ENCODE peak calls at places on chromosomes 5 and 9, in nine cellular contexts. R is HepG2, Q is HCT116, X is right lobe of liver, B is heart left ventricle, F is A549, W is upper lobe of left lung, A is GM12878, M is body of pancreas. P is an unnamed sample.

GRCh38 chr5:7762267-7762666 is 88.7 kb downstream of the CFAP90 start:
- ATAC-seq in R (peak), Q (peak), X (no peak), B (no peak), F (peak), W (no peak), A (peak), M (no peak), P (no peak)

GRCh38 chr5:100779669-100780375 is 123.3 kb downstream of the ST8SIA4 start:
- ATAC-seq in R (no peak), Q (no peak), X (peak), B (no peak), F (no peak), W (peak), A (peak), M (no peak), P (peak)

GRCh38 chr9:87267251-87267679 is 230.4 kb upstream of the DAPK1 start:
- ATAC-seq in R (no peak), Q (no peak), X (no peak), B (peak), F (no peak), W (peak), A (no peak), M (no peak), P (peak)

GRCh38 chr9:135857843-135858242 is 49.5 kb downstream of the CAMSAP1 start:
- ATAC-seq in R (no peak), Q (no peak), X (no peak), B (no peak), F (no peak), W (no peak), A (no peak), M (no peak), P (no peak)

GRCh38 chr9:133589454-133590227 is 19.5 kb downstream of the FAM163B start:
- ATAC-seq in R (no peak), Q (peak), X (no peak), B (no peak), F (no peak), W (no peak), A (no peak), M (no peak), P (no peak)

GRCh38 chr9:98579700-98580099 is 129.0 kb downstream of the GABBR2 start:
- ATAC-seq in R (no peak), Q (no peak), X (peak), B (no peak), F (no peak), W (no peak), A (no peak), M (no peak), P (no peak)

GRCh38 chr5:32159328-32160072 is 14.6 kb downstream of the GOLPH3 start:
- ATAC-seq in R (no peak), Q (no peak), X (no peak), B (no peak), F (no peak), W (no peak), A (peak), M (no peak), P (no peak)

GRCh38 chr9:130913599-130914416 is 17.2 kb upstream of the QRFP start:
- ATAC-seq in R (no peak), Q (no peak), X (no peak), B (no peak), F (no peak), W (no peak), A (peak), M (no peak), P (no peak)

GRCh38 chr9:137370865-137371520 is 52.0 kb downstream of the EXD3 start:
- ATAC-seq in R (no peak), Q (no peak), X (no peak), B (no peak), F (no peak), W (no peak), A (no peak), M (peak), P (no peak)

GRCh38 chr9:137371966-137372651 is 50.9 kb downstream of the EXD3 start:
- ATAC-seq in R (peak), Q (no peak), X (no peak), B (no peak), F (peak), W (no peak), A (no peak), M (no peak), P (no peak)

GRCh38 chr9:137372693-137373610 is 50.0 kb downstream of the EXD3 start:
- ATAC-seq in R (peak), Q (no peak), X (no peak), B (no peak), F (peak), W (no peak), A (no peak), M (no peak), P (no peak)

GRCh38 chr9:137369911-137370630 is 52.9 kb downstream of the EXD3 start:
- ATAC-seq in R (peak), Q (no peak), X (no peak), B (no peak), F (peak), W (no peak), A (no peak), M (peak), P (no peak)

GRCh38 chr9:137371521-137371941 is 51.4 kb downstream of the EXD3 start:
- ATAC-seq in R (no peak), Q (no peak), X (no peak), B (no peak), F (no peak), W (no peak), A (no peak), M (no peak), P (no peak)
- H3K4me3 ChIP-seq in R (no peak), Q (no peak), X (no peak), B (no peak), F (no peak), W (no peak), A (no peak), M (no peak), P (no peak)

GRCh38 chr9:95067888-95068287 is 249.6 kb downstream of the FANCC start:
- ATAC-seq in R (no peak), Q (no peak), X (no peak), B (no peak), F (no peak), W (no peak), A (no peak), M (no peak), P (no peak)

GRCh38 chr9:95070549-95071021 is 246.9 kb downstream of the FANCC start:
- ATAC-seq in R (peak), Q (no peak), X (peak), B (peak), F (peak), W (no peak), A (no peak), M (no peak), P (no peak)

GRCh38 chr9:95065224-95065623 is 252.3 kb downstream of the FANCC start:
- ATAC-seq in R (no peak), Q (no peak), X (peak), B (peak), F (peak), W (no peak), A (no peak), M (peak), P (peak)

GRCh38 chr9:95063300-95063699 is 254.2 kb downstream of the FANCC start:
- ATAC-seq in R (no peak), Q (no peak), X (no peak), B (no peak), F (no peak), W (no peak), A (no peak), M (no peak), P (no peak)

GRCh38 chr9:95067057-95067456 is 250.5 kb downstream of the FANCC start:
- ATAC-seq in R (no peak), Q (no peak), X (no peak), B (no peak), F (no peak), W (no peak), A (no peak), M (no peak), P (no peak)
- H3K27ac ChIP-seq in R (peak), Q (no peak), X (peak), B (no peak), F (peak), W (peak), A (no peak), M (no peak), P (peak)

GRCh38 chr5:145834917-145835838 is at the start of gene PRELID2:
- ATAC-seq in R (peak), Q (peak), X (peak), B (peak), F (peak), W (peak), A (peak), M (peak), P (peak)
- TF ChIP-seq POLR2A in R (peak), Q (peak), X (peak), B (no peak), F (peak), W (no peak), A (peak), M (peak), P (peak)

GRCh38 chr9:10614201-10614870 is 1.5 kb upstream of the PTPRD start:
- ATAC-seq in R (no peak), Q (no peak), X (no peak), B (no peak), F (no peak), W (no peak), A (no peak), M (no peak), P (no peak)

GRCh38 chr9:10613413-10613812 is 611 bp upstream of the PTPRD start:
- ATAC-seq in R (no peak), Q (no peak), X (no peak), B (no peak), F (peak), W (no peak), A (no peak), M (no peak), P (no peak)

DNA sequence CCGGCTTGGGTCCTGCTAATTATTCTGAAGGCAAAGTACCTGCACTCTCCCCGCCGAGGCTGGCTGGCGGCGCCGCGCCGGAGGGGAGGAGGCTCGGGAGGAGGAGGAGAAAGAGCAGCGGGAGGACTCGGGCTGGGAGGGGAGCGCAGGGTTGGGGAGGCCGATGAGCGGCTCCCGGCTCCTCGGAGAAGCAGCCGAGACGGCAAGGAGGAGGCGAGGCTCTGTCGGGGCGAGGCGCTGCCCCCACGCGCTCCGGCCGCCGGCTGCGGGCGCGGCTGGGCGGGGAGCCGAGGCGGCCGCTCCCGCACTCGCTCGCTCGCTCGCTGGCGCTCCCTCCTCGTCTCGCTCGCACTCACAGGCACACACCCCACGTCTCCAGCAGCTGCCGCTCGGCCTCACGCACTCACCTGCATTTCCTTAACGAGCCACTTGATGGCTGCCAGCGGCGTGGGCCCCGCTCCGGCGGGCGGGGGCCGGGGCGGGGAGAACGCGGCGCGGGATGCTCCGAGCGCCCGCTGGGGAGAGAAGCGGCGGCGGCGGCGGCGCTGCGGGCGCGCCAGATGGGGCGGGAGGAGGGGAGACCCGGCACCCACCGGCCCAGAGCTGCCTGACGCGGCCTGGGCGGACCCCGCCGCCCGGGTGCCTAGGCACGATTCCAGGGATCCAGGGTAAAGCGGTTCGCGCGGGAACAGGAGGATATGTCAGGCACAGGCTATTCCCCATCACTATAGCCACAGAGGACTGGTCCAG is at the start of gene PTPRD:
- ATAC-seq in R (peak), Q (no peak), X (peak), B (no peak), F (peak), W (peak), A (peak), M (peak), P (peak)
- H3K4me3 ChIP-seq in R (peak), Q (no peak), X (no peak), B (peak), F (peak), W (peak), A (no peak), M (peak), P (peak)

DNA sequence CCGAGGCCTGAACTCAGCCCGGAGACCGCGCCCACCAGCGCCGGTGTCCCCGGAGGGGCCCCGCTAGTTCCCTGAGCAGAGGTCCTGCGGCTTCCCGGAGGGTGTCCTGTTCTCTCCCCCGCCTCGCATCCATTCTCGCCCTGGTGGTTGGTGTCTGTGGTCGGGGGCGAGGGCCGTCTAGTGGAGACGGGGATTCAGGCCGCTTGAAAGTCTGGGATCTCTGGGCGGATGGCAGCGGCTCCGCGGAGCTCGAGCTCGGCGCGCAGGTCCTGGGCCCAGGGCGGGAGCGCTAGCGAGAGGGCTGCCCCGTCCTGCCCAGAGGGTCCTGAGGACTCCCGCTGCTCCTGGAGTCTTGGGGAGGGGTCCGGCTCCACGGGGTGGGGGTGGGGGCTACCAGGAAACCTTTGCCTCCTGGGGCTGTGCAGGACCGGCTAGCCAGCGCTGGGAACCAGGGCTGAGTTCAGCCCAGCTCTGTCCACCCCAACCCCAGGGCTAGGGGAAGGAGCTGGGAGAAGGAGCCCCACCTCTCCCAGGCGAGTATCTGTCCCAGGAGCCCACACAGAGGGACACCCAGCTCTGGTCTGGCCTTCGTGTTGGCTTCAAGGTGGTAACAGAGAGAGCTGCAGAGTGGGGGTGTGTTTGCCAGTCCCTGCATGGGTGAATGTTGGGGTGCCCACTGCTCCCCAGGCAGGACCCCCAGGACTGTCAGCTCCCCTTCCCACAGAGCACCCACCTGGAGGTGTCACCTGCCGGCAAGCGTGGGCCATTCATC is 4.0 kb downstream of the TOR4A start:
- ATAC-seq in R (no peak), Q (no peak), X (no peak), B (no peak), F (no peak), W (no peak), A (no peak), M (no peak), P (no peak)
- H3K27ac ChIP-seq in R (no peak), Q (no peak), X (no peak), B (no peak), F (no peak), W (no peak), A (no peak), M (no peak), P (no peak)